ENCODE peak calls at places on chromosomes 2 and 18, in eight cellular contexts. O is neural progenitor cell, C is spleen, N is psoas muscle, W is A549, J is NB4, X is left lung, M is progenitor cell of endocrine pancreas. I is an unnamed sample.
A peak's percentile ranks its signal among the peaks of the same experiment; 100 is the strongest.

GRCh38 chr2:162989507-162989906 is 150.9 kb upstream of the KCNH7 start:
- DNase-seq in O (no peak), C (no peak), N (no peak), W (no peak), J (no peak), X (no peak), M (no peak), I (no peak)

GRCh38 chr18:26088482-26088881 is 1.9 kb downstream of the SS18 start:
- DNase-seq in O (no peak), C (no peak), N (no peak), W (no peak), J (peak; percentile 26), X (no peak), M (no peak), I (no peak)

GRCh38 chr18:51345848-51346391 is 148.4 kb upstream of the MEX3C start:
- DNase-seq in O (no peak), C (no peak), N (no peak), W (no peak), J (no peak), X (no peak), M (no peak), I (no peak)

GRCh38 chr2:183037281-183037659 is 987 bp downstream of the NCKAP1 start:
- DNase-seq in O (no peak), C (no peak), N (no peak), W (no peak), J (no peak), X (no peak), M (no peak), I (no peak)

GRCh38 chr2:167616997-167617396 is 630.4 kb downstream of the STK39 start:
- DNase-seq in O (no peak), C (no peak), N (no peak), W (no peak), J (no peak), X (no peak), M (no peak), I (no peak)

GRCh38 chr2:204205548-204205947 is 269.0 kb downstream of the ICOS start:
- DNase-seq in O (peak; percentile 77), C (no peak), N (no peak), W (no peak), J (no peak), X (no peak), M (no peak), I (no peak)

GRCh38 chr2:186582698-186583097 is 7.2 kb upstream of the ITGAV start:
- DNase-seq in O (no peak), C (no peak), N (no peak), W (no peak), J (no peak), X (no peak), M (no peak), I (no peak)

GRCh38 chr2:207746131-207746530 is 23.6 kb downstream of the FZD5 start:
- DNase-seq in O (peak; percentile 87), C (peak; percentile 79), N (no peak), W (peak; percentile 41), J (peak; percentile 81), X (peak; percentile 50), M (peak; percentile 24), I (peak; percentile 51)

GRCh38 chr18:13548106-13548819 is 178.1 kb downstream of the FAM210A start:
- DNase-seq in O (no peak), C (no peak), N (no peak), W (no peak), J (peak; percentile 8), X (no peak), M (no peak), I (no peak)

GRCh38 chr2:63632382-63632781 is 43.6 kb downstream of the MDH1 start:
- DNase-seq in O (no peak), C (no peak), N (no peak), W (no peak), J (no peak), X (no peak), M (no peak), I (no peak)

GRCh38 chr2:205929445-205930027 is 156.4 kb downstream of the INO80D start:
- DNase-seq in O (no peak), C (no peak), N (no peak), W (no peak), J (no peak), X (no peak), M (no peak), I (no peak)

GRCh38 chr2:55159037-55159651 is 72.9 kb downstream of the CLHC1 start:
- DNase-seq in O (no peak), C (peak; percentile 86), N (peak; percentile 51), W (no peak), J (no peak), X (no peak), M (no peak), I (no peak)

GRCh38 chr2:21607568-21607967 is 483.8 kb downstream of the TDRD15 start:
- DNase-seq in O (no peak), C (no peak), N (no peak), W (no peak), J (no peak), X (no peak), M (no peak), I (no peak)

GRCh38 chr2:169509230-169509917 is at the start of gene KLHL41:
- DNase-seq in O (peak; percentile 57), C (no peak), N (no peak), W (no peak), J (no peak), X (no peak), M (no peak), I (no peak)

GRCh38 chr2:14866953-14867352 is 234.4 kb downstream of the LRATD1 start:
- DNase-seq in O (no peak), C (no peak), N (no peak), W (no peak), J (no peak), X (no peak), M (no peak), I (no peak)

GRCh38 chr2:11590193-11590592 is 56.3 kb downstream of the GREB1 start:
- DNase-seq in O (no peak), C (peak; percentile 72), N (no peak), W (no peak), J (no peak), X (no peak), M (no peak), I (no peak)

GRCh38 chr2:20438334-20439192 is 8.3 kb upstream of the RHOB start:
- DNase-seq in O (no peak), C (peak; percentile 36), N (no peak), W (peak; percentile 78), J (peak; percentile 87), X (no peak), M (no peak), I (no peak)

GRCh38 chr2:195998070-195998469 is 70.6 kb downstream of the DNAH7 start:
- DNase-seq in O (no peak), C (no peak), N (no peak), W (no peak), J (no peak), X (no peak), M (no peak), I (no peak)

GRCh38 chr2:74548919-74549684 is 4.6 kb downstream of the LOXL3 start:
- DNase-seq in O (peak; percentile 85), C (peak; percentile 84), N (peak; percentile 76), W (peak; percentile 76), J (peak; percentile 88), X (peak; percentile 92), M (peak; percentile 55), I (peak; percentile 34)

DNA sequence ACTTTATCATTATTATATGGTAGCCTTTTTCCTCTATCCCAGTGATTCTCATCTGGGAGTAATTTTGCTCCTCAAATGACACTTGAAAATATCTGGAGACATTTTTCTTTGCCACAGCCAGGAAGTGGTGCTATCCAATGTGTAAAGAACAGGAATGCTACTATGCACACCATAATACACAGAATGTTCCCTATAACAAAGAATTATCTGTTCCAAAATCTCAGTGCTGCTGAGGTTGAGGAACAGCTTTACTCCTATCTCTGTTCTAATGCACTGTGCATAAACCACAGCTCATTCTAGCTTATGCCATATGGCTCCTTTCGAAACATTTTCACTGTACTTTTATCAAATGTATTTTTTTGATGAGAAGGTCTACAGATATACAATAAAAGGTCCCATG is 1231.2 kb upstream of the CELF4 start:
- DNase-seq in O (no peak), C (no peak), N (no peak), W (no peak), J (no peak), X (no peak), M (no peak), I (no peak)
- TF ChIP-seq CTCF in O (no peak), C (no peak), N (no peak), W (no peak), J (no peak), X (no peak), M (no peak), I (no peak)

DNA sequence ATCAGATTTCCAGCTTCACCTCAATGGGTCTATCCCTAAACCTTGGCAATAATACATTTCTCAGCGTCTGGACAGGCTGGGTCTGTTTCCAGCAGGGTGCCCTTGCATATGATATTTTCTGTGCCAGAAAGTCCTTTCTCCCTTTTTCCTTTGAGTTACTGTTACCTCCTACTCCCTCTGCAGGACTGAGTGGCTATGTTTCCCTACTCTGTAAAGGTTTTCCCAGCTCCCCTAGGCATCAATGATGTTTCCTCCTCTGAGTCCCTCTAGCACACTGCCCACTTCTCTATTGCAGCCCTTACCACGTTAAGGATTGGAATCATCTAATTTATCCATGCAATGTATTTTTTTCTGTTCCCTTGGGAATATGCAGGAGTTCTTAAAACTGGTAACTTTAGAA is 118.3 kb upstream of the REV1 start:
- DNase-seq in O (no peak), C (no peak), N (no peak), W (no peak), J (no peak), X (no peak), M (no peak), I (no peak)
- TF ChIP-seq CTCF in O (peak; percentile 24), C (no peak), N (no peak), W (no peak), J (no peak), X (no peak), M (no peak), I (no peak)

GRCh38 chr2:174180165-174180724 is 68.1 kb downstream of the OLA1 start:
- DNase-seq in O (peak; percentile 31), C (no peak), N (no peak), W (no peak), J (peak; percentile 29), X (no peak), M (no peak), I (no peak)
- TF ChIP-seq CTCF in O (peak; percentile 33), C (no peak), N (no peak), W (no peak), J (no peak), X (no peak), M (no peak), I (no peak)

DNA sequence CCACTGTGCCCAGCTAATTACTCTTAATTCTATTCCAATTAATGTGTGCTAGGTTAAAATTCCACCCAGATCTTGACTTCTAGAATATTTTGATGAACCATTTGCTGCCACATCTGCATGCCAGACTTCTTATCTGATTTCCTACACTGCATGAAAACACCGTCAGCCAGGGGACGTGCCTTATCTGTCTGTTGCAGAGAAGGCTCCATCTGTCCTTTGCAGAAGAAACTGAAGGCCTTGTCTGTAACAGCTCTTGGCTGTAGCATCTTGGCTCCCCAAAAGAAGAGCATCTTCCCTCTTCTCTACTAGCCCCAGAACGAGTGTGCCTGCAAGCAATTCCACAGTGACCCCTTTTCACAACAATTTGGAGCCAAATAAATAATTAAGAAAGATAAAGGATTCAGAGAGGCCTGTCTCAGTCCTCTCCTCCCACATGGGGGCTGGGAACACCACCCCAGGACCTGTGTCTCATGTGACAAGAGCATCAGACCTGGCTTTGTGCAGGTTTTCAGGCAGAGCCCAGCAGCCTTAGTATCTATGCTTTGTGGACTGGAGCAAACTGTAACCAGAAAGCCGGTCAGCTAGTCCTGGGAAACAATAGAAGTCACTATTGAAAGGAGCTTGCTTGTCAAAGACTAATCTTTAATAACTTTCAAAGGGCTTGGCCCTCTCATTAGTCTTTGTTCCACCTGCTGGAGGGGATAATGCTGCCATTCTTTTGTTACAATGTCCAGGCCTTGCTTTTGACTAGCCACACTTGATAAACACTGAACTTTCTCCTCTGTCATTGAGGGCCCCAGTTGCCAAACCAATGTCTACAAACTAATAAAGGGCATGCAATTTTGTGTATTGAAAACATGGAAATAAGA is 84.0 kb upstream of the NEUROD1 start:
- DNase-seq in O (peak; percentile 44), C (no peak), N (no peak), W (no peak), J (no peak), X (no peak), M (no peak), I (no peak)
- TF ChIP-seq CTCF in O (no peak), C (no peak), N (no peak), W (no peak), J (no peak), X (no peak), M (no peak), I (no peak)

I was measured in endothelial cell.